ENCODE peak calls at places on chromosomes 1 and 21, in ten cellular contexts. E is HS-27A; J is EL; S is RCC 7860; D is lower lobe of right lung; A is activated T-helper 1 cell treated with anti-CD3 and anti-CD28 coated beads, Interleukin-2, amount 50 U/mL, for 16 hours; M is pancreas; Q is IMR-90; K is effector memory CD4-positive, alpha-beta T cell; T is OCI-M1. N is an unnamed sample.

GRCh38 chr1:167634435-167634834 is 4.4 kb downstream of the RCSD1 start:
- DNase-seq in T (no peak), A (no peak), K (no peak), J (no peak), D (no peak), S (no peak), M (no peak), E (no peak), Q (no peak), N (no peak)

GRCh38 chr1:179824265-179824664 is 53.3 kb downstream of the TOR1AIP2 start:
- DNase-seq in A (no peak), J (no peak), S (no peak), E (no peak), T (peak), K (no peak), Q (no peak), D (no peak), M (no peak), N (no peak)

GRCh38 chr1:225467193-225468020 is 39.6 kb upstream of the LBR start:
- DNase-seq in A (peak), Q (no peak), S (no peak), M (peak), J (no peak), D (peak), K (peak), T (peak), E (no peak), N (no peak)

GRCh38 chr1:159943908-159944622 is 1.3 kb downstream of the IGSF9 start:
- DNase-seq in T (no peak), Q (no peak), M (no peak), A (no peak), S (no peak), J (no peak), K (no peak), E (no peak), D (no peak), N (no peak)

GRCh38 chr1:20787775-20788488 is 825 bp upstream of the HP1BP3 start:
- DNase-seq in M (no peak), J (peak), Q (peak), E (peak), A (no peak), K (no peak), D (no peak), T (peak), S (no peak), N (peak)

GRCh38 chr21:45993210-45994085 is 11.9 kb downstream of the COL6A1 start:
- DNase-seq in S (no peak), J (no peak), M (peak), D (peak), K (no peak), E (no peak), Q (no peak), A (peak), T (no peak), N (no peak)

GRCh38 chr1:47031059-47031458 is 7.6 kb downstream of the CYP4X1 start:
- DNase-seq in A (no peak), Q (no peak), S (no peak), M (no peak), T (no peak), J (peak), K (no peak), D (no peak), E (no peak), N (peak)

GRCh38 chr1:172754609-172755008 is 95.7 kb downstream of the FASLG start:
- DNase-seq in K (no peak), Q (no peak), A (no peak), D (no peak), J (no peak), M (no peak), T (peak), E (no peak), S (no peak), N (no peak)

GRCh38 chr1:85243336-85243735 is 16.1 kb downstream of the C1orf52 start:
- DNase-seq in J (no peak), M (no peak), T (no peak), K (no peak), A (no peak), S (no peak), D (no peak), E (no peak), Q (peak), N (no peak)

GRCh38 chr21:18499761-18500376 is 96.3 kb upstream of the TMPRSS15 start:
- DNase-seq in K (no peak), S (no peak), A (no peak), T (peak), M (peak), Q (peak), J (peak), E (peak), D (no peak), N (peak)

GRCh38 chr1:39105061-39105840 is 79.1 kb downstream of the NDUFS5 start:
- DNase-seq in S (peak), E (no peak), T (no peak), A (peak), D (peak), J (peak), Q (peak), M (peak), K (peak), N (peak)

GRCh38 chr21:37532868-37533780 is 166.6 kb downstream of the DYRK1A start:
- DNase-seq in K (no peak), S (peak), D (no peak), J (peak), A (no peak), M (no peak), Q (peak), E (peak), T (peak), N (peak)

GRCh38 chr21:42272984-42273600 is 42.1 kb downstream of the TFF3 start:
- DNase-seq in D (no peak), Q (no peak), A (no peak), J (no peak), K (no peak), S (no peak), M (no peak), E (no peak), T (no peak), N (no peak)

GRCh38 chr1:1020000-1020404 is at the start of gene AGRN:
- DNase-seq in E (no peak), J (no peak), D (no peak), M (peak), T (peak), S (peak), K (no peak), Q (no peak), A (no peak), N (peak)

GRCh38 chr1:22903113-22903512 is 69.6 kb downstream of the LACTBL1 start:
- DNase-seq in K (no peak), M (no peak), T (no peak), J (peak), A (no peak), Q (peak), S (peak), E (peak), D (no peak), N (no peak)

GRCh38 chr1:112614460-112615065 is 4.4 kb downstream of the ST7L start:
- DNase-seq in J (peak), Q (peak), T (peak), A (no peak), M (no peak), E (no peak), S (peak), D (no peak), K (no peak), N (peak)

GRCh38 chr1:15703562-15703961 is 19.4 kb downstream of the PLEKHM2 start:
- DNase-seq in T (no peak), M (peak), S (peak), D (peak), A (no peak), E (no peak), J (peak), Q (peak), K (no peak), N (peak)

GRCh38 chr1:15100369-15101111 is 53.0 kb upstream of the TMEM51 start:
- DNase-seq in D (peak), M (peak), A (no peak), E (no peak), S (peak), T (peak), J (peak), Q (peak), K (peak), N (peak)

GRCh38 chr1:5718716-5719632 is 273.3 kb downstream of the NPHP4 start:
- DNase-seq in J (no peak), S (no peak), M (no peak), Q (no peak), A (no peak), T (no peak), K (no peak), D (peak), E (no peak), N (no peak)

GRCh38 chr1:174797398-174797797 is 202.3 kb upstream of the CACYBP start:
- DNase-seq in K (no peak), M (no peak), E (no peak), Q (no peak), T (no peak), D (no peak), J (no peak), S (no peak), A (no peak), N (no peak)

GRCh38 chr1:9417695-9418094 is 121.6 kb upstream of the SLC25A33 start:
- DNase-seq in T (no peak), K (no peak), D (no peak), S (no peak), J (no peak), E (no peak), M (no peak), A (no peak), Q (no peak), N (no peak)

GRCh38 chr1:229855999-229856650 is 210.9 kb upstream of the GALNT2 start:
- DNase-seq in K (no peak), M (peak), D (no peak), T (peak), S (no peak), A (no peak), E (no peak), Q (no peak), J (peak), N (no peak)

GRCh38 chr1:226982451-226983177 is 42.5 kb downstream of the COQ8A start:
- DNase-seq in A (no peak), M (no peak), K (no peak), Q (no peak), D (no peak), E (no peak), J (no peak), T (no peak), S (no peak), N (no peak)

GRCh38 chr1:161218301-161219077 is 3.4 kb downstream of the FCER1G start:
- DNase-seq in Q (no peak), M (no peak), D (no peak), T (no peak), S (no peak), E (no peak), A (no peak), K (no peak), J (no peak), N (no peak)

GRCh38 chr1:1020415-1021009 is 592 bp downstream of the AGRN start:
- DNase-seq in K (no peak), S (peak), Q (no peak), D (no peak), T (peak), E (no peak), M (no peak), A (no peak), J (peak), N (peak)

GRCh38 chr1:192809286-192810252 is 730 bp downstream of the RGS2 start:
- DNase-seq in S (peak), Q (peak), J (peak), M (no peak), T (peak), A (peak), E (no peak), K (peak), D (peak), N (peak)

GRCh38 chr1:159090566-159091546 is 14.3 kb upstream of the AIM2 start:
- DNase-seq in K (no peak), D (no peak), T (no peak), A (no peak), Q (peak), M (no peak), E (no peak), J (peak), S (no peak), N (no peak)

GRCh38 chr1:89351622-89352311 is 12.1 kb upstream of the GBP6 start:
- DNase-seq in K (no peak), J (no peak), Q (no peak), T (no peak), A (no peak), S (no peak), E (no peak), M (no peak), D (no peak), N (no peak)

GRCh38 chr21:36337099-36337509 is 17.1 kb downstream of the MORC3 start:
- DNase-seq in A (no peak), T (no peak), Q (peak), E (no peak), K (no peak), J (peak), S (no peak), D (no peak), M (no peak), N (no peak)

GRCh38 chr21:41593051-41593783 is 85.3 kb upstream of the TMPRSS2 start:
- DNase-seq in S (no peak), Q (no peak), M (no peak), T (no peak), J (no peak), E (no peak), D (no peak), K (no peak), A (no peak), N (no peak)

GRCh38 chr1:83978056-83978455 is 20.9 kb downstream of the TTLL7 start:
- DNase-seq in K (no peak), S (no peak), D (no peak), Q (no peak), T (no peak), J (no peak), M (no peak), A (no peak), E (no peak), N (no peak)

GRCh38 chr1:179807691-179808485 is 64.8 kb downstream of the FAM163A start:
- DNase-seq in S (peak), T (peak), M (no peak), D (no peak), A (no peak), K (no peak), E (peak), J (peak), Q (peak), N (no peak)

GRCh38 chr1:51583532-51583931 is 33.4 kb upstream of the OSBPL9 start:
- DNase-seq in S (no peak), J (no peak), A (no peak), E (no peak), Q (peak), D (peak), K (no peak), T (no peak), M (no peak), N (peak)

GRCh38 chr1:202806845-202807366 is 1.3 kb downstream of the KDM5B start:
- DNase-seq in S (no peak), D (no peak), T (peak), E (no peak), M (peak), J (peak), Q (no peak), K (no peak), A (no peak), N (peak)

GRCh38 chr1:101592861-101593260 is 356.0 kb downstream of the S1PR1 start:
- DNase-seq in K (no peak), Q (peak), J (no peak), M (no peak), T (no peak), E (no peak), D (no peak), S (no peak), A (no peak), N (no peak)

GRCh38 chr1:202638019-202638887 is 72.0 kb downstream of the SYT2 start:
- DNase-seq in T (no peak), S (no peak), K (no peak), M (no peak), Q (no peak), D (no peak), J (no peak), A (no peak), E (no peak), N (no peak)